ENCODE peak calls at places on chromosomes 6 and 20, in nine cellular contexts. T is T follicular helper cell; L is T-helper 1 cell; R is ovary; F is NCI-H1105; B is GM12865; E is CD8-positive, alpha-beta memory T cell; C is HuH-7.5; Y is A549. J is an unnamed sample.
A peak's percentile ranks its signal among the peaks of the same experiment; 100 is the strongest.

GRCh38 chr6:163985040-163985439 is 570.5 kb downstream of the QKI start:
- DNase-seq in Y (no peak), F (no peak), L (no peak), E (no peak), T (no peak), R (no peak), C (no peak), B (no peak), J (no peak)

GRCh38 chr6:90184334-90185298 is 112.0 kb downstream of the BACH2 start:
- DNase-seq in B (no peak), C (no peak), Y (no peak), F (no peak), T (no peak), L (no peak), R (no peak), E (no peak), J (peak; percentile 64)

GRCh38 chr6:40252531-40253258 is 318.4 kb upstream of the MOCS1 start:
- DNase-seq in T (no peak), B (peak; percentile 52), L (no peak), Y (no peak), C (no peak), E (no peak), F (no peak), R (no peak), J (no peak)

GRCh38 chr6:149501201-149501600 is 16.4 kb upstream of the ZC3H12D start:
- DNase-seq in L (no peak), C (no peak), T (no peak), B (no peak), E (no peak), F (no peak), Y (no peak), R (no peak), J (no peak)

GRCh38 chr6:20755631-20756030 is 221.4 kb downstream of the CDKAL1 start:
- DNase-seq in C (no peak), B (no peak), T (no peak), L (no peak), E (no peak), Y (no peak), F (no peak), R (no peak), J (no peak)

GRCh38 chr20:5696011-5696559 is 54.1 kb upstream of the SHLD1 start:
- DNase-seq in R (no peak), T (no peak), C (peak; percentile 32), L (no peak), B (no peak), Y (peak; percentile 52), E (no peak), F (no peak), J (no peak)

GRCh38 chr6:43803783-43804549 is 34.0 kb downstream of the VEGFA start:
- DNase-seq in F (no peak), E (no peak), L (no peak), Y (no peak), C (no peak), T (no peak), R (no peak), B (no peak), J (no peak)

GRCh38 chr6:147421903-147422302 is 86.6 kb upstream of the SAMD5 start:
- DNase-seq in F (no peak), Y (no peak), B (no peak), T (no peak), R (no peak), C (no peak), L (no peak), E (no peak), J (no peak)

GRCh38 chr6:90110971-90111370 is 185.7 kb downstream of the BACH2 start:
- DNase-seq in Y (no peak), C (no peak), R (no peak), E (peak; percentile 82), F (no peak), T (peak; percentile 5), L (peak; percentile 30), B (no peak), J (no peak)

GRCh38 chr20:19851863-19852262 is 93.8 kb downstream of the RIN2 start:
- DNase-seq in T (no peak), B (no peak), L (no peak), F (no peak), Y (no peak), R (no peak), C (no peak), E (no peak), J (no peak)

GRCh38 chr6:110528051-110528929 is 51.9 kb upstream of the SLC22A16 start:
- DNase-seq in L (no peak), F (peak; percentile 66), C (peak; percentile 27), Y (peak; percentile 28), E (peak; percentile 41), B (peak; percentile 70), R (peak; percentile 38), T (peak; percentile 26), J (peak; percentile 92)

GRCh38 chr20:14055127-14055742 is 59.9 kb downstream of the MACROD2 start:
- DNase-seq in L (no peak), C (peak; percentile 15), Y (peak; percentile 20), R (no peak), B (peak; percentile 75), F (peak; percentile 69), T (no peak), E (peak; percentile 9), J (peak; percentile 52)

GRCh38 chr20:40997116-40997515 is 31.5 kb upstream of the TOP1 start:
- DNase-seq in Y (no peak), R (no peak), F (no peak), C (no peak), T (no peak), L (no peak), E (no peak), B (no peak), J (no peak)

GRCh38 chr6:55528624-55529023 is 50.4 kb downstream of the HMGCLL1 start:
- DNase-seq in R (no peak), T (no peak), C (no peak), B (peak; percentile 54), E (no peak), Y (peak; percentile 2), F (no peak), L (no peak), J (no peak)

GRCh38 chr6:138594042-138594636 is 94.8 kb upstream of the NHSL1 start:
- DNase-seq in L (no peak), R (no peak), Y (no peak), T (no peak), C (no peak), E (no peak), B (no peak), F (peak; percentile 32), J (no peak)

GRCh38 chr6:1792989-1793388 is 183.3 kb downstream of the FOXC1 start:
- DNase-seq in T (no peak), C (peak; percentile 35), F (no peak), R (no peak), L (no peak), E (no peak), B (peak; percentile 45), Y (peak; percentile 30), J (no peak)

GRCh38 chr6:106574729-106575458 is 54.4 kb downstream of the RTN4IP1 start:
- DNase-seq in Y (no peak), L (no peak), F (no peak), R (no peak), E (no peak), C (no peak), B (no peak), T (no peak), J (peak; percentile 36)

GRCh38 chr6:157280153-157280552 is 43.2 kb downstream of the TMEM242 start:
- DNase-seq in Y (no peak), B (no peak), L (no peak), T (no peak), F (no peak), R (no peak), E (no peak), C (no peak), J (no peak)

GRCh38 chr6:102986086-102986485 is 1592.6 kb downstream of the GRIK2 start:
- DNase-seq in Y (no peak), F (no peak), E (no peak), T (no peak), R (no peak), L (no peak), B (peak; percentile 10), C (no peak), J (no peak)

GRCh38 chr6:39367661-39368060 is 45.2 kb upstream of the KCNK16 start:
- DNase-seq in E (no peak), F (no peak), Y (no peak), R (no peak), C (no peak), T (no peak), B (no peak), L (no peak), J (no peak)